ENCODE peak calls at places on chromosomes 1 and 21, in nine cellular contexts. K is HTR-8/SVneo; B is activated CD4-positive, alpha-beta T cell treated with anti-CD3 and anti-CD28 coated beads, Interleukin-2, amount 50 U/mL, for 1 hour; J is HS-5; V is stomach; C is choroid plexus epithelial cell; U is stimulated activated effector memory CD8-positive, alpha-beta T cell treated with anti-CD3 and anti-CD28 coated beads, Interleukin-12 subunit alpha, Interleukin-12 subunit beta, amount 100 ng/mL, for 72 hours; O is NCI-H2029; X is RCC 7860. E is an unnamed sample.

GRCh38 chr1:25620211-25620610 is 3.6 kb downstream of the MAN1C1 start:
- DNase-seq in J (no peak), B (no peak), C (no peak), U (no peak), X (no peak), O (no peak), V (no peak), K (no peak), E (no peak)

GRCh38 chr21:20272791-20273362 is 725.3 kb upstream of the NCAM2 start:
- DNase-seq in U (no peak), O (no peak), X (no peak), B (no peak), J (no peak), C (no peak), K (no peak), V (no peak), E (no peak)

GRCh38 chr1:160755864-160756616 is 17.0 kb downstream of the SLAMF7 start:
- DNase-seq in X (no peak), U (no peak), C (no peak), V (no peak), B (no peak), J (no peak), O (no peak), K (no peak), E (no peak)

GRCh38 chr1:234629026-234629425 is 19.0 kb upstream of the IRF2BP2 start:
- DNase-seq in O (no peak), J (no peak), C (no peak), X (no peak), B (no peak), V (no peak), K (no peak), U (no peak), E (no peak)

GRCh38 chr1:63827411-63828321 is 53.8 kb downstream of the ROR1 start:
- DNase-seq in V (no peak), K (no peak), J (no peak), U (no peak), X (peak), C (peak), O (no peak), B (no peak), E (no peak)

GRCh38 chr1:208244584-208244916 is 366 bp upstream of the PLXNA2 start:
- DNase-seq in X (no peak), C (no peak), J (no peak), K (no peak), B (no peak), U (no peak), O (no peak), V (no peak), E (no peak)

GRCh38 chr1:158149175-158149574 is 31.5 kb upstream of the CD1D start:
- DNase-seq in J (no peak), V (no peak), O (no peak), C (no peak), K (no peak), B (no peak), X (no peak), U (no peak), E (no peak)

GRCh38 chr1:2294033-2294640 is 66.0 kb downstream of the SKI start:
- DNase-seq in V (no peak), J (no peak), B (no peak), U (no peak), K (no peak), O (no peak), X (no peak), C (no peak), E (no peak)

GRCh38 chr1:214511639-214511998 is 39.8 kb downstream of the PTPN14 start:
- DNase-seq in U (no peak), K (no peak), J (no peak), X (no peak), B (no peak), C (no peak), V (no peak), O (no peak), E (no peak)

GRCh38 chr1:204345941-204346678 is 13.6 kb downstream of the PLEKHA6 start:
- DNase-seq in B (no peak), U (no peak), V (no peak), J (no peak), X (peak), K (no peak), C (no peak), O (no peak), E (no peak)

GRCh38 chr1:29406814-29407213 is 170.5 kb downstream of the PTPRU start:
- DNase-seq in J (no peak), K (no peak), B (no peak), X (no peak), C (no peak), O (no peak), U (no peak), V (no peak), E (no peak)

GRCh38 chr1:58983633-58984301 is 199.9 kb upstream of the JUN start:
- DNase-seq in C (no peak), B (no peak), K (no peak), V (no peak), U (no peak), O (no peak), X (no peak), J (no peak), E (no peak)

GRCh38 chr1:30449428-30450147 is 273.8 kb downstream of the MATN1 start:
- DNase-seq in K (no peak), V (no peak), B (no peak), J (no peak), U (no peak), O (no peak), C (no peak), X (no peak), E (no peak)

GRCh38 chr1:18901952-18902522 is 318 bp downstream of the ALDH4A1 start:
- DNase-seq in J (no peak), V (no peak), B (no peak), K (peak), C (no peak), U (no peak), X (no peak), O (no peak), E (no peak)

GRCh38 chr1:226738421-226738994 is 574 bp downstream of the ITPKB start:
- DNase-seq in X (no peak), K (peak), B (peak), U (peak), V (peak), J (peak), O (no peak), C (peak), E (peak)

GRCh38 chr1:186463511-186463910 is 2.6 kb upstream of the PDC start:
- DNase-seq in B (no peak), X (no peak), O (no peak), U (no peak), J (no peak), K (no peak), C (no peak), V (no peak), E (no peak)

GRCh38 chr1:110668523-110668922 is 6.2 kb downstream of the KCNA3 start:
- DNase-seq in O (no peak), C (no peak), K (no peak), V (no peak), J (no peak), U (no peak), B (no peak), X (no peak), E (no peak)

GRCh38 chr1:35443768-35444518 is 113.3 kb downstream of the KIAA0319L start:
- DNase-seq in C (peak), U (no peak), O (no peak), X (no peak), V (no peak), K (no peak), J (no peak), B (no peak), E (no peak)

GRCh38 chr1:234188454-234188792 is 184.8 kb upstream of the COA6 start:
- DNase-seq in O (no peak), K (no peak), B (no peak), C (no peak), J (no peak), X (no peak), U (no peak), V (no peak), E (no peak)

GRCh38 chr1:107459204-107459904 is 318.5 kb downstream of the NTNG1 start:
- DNase-seq in V (no peak), B (no peak), U (no peak), O (no peak), X (no peak), C (no peak), K (no peak), J (no peak), E (no peak)

GRCh38 chr1:39733161-39733560 is 5.5 kb upstream of the PPIE start:
- DNase-seq in K (no peak), B (no peak), O (no peak), C (no peak), V (no peak), J (no peak), U (no peak), X (no peak), E (no peak)

GRCh38 chr1:63407002-63407401 is 39.6 kb downstream of the ALG6 start:
- DNase-seq in O (no peak), J (no peak), X (no peak), U (no peak), B (no peak), K (no peak), V (no peak), C (no peak), E (no peak)

GRCh38 chr1:71054281-71054731 is 6.7 kb upstream of the PTGER3 start:
- DNase-seq in O (no peak), J (no peak), K (no peak), U (no peak), X (no peak), V (no peak), C (no peak), B (no peak), E (peak)

GRCh38 chr21:43848771-43849170 is 16.3 kb upstream of the AGPAT3 start:
- DNase-seq in X (no peak), K (no peak), V (no peak), C (no peak), J (no peak), O (no peak), B (no peak), U (no peak), E (no peak)

GRCh38 chr1:240691521-240692338 is 79.8 kb upstream of the GREM2 start:
- DNase-seq in C (peak), B (peak), U (no peak), J (no peak), V (peak), X (no peak), K (peak), O (no peak), E (peak)

GRCh38 chr1:225517697-225518096 is 89.9 kb upstream of the LBR start:
- DNase-seq in B (no peak), C (no peak), O (no peak), V (no peak), K (no peak), U (no peak), J (no peak), X (no peak), E (no peak)

GRCh38 chr1:41872074-41872473 is 46.6 kb downstream of the HIVEP3 start:
- DNase-seq in K (no peak), O (no peak), V (no peak), U (no peak), B (no peak), J (no peak), X (no peak), C (no peak), E (no peak)

GRCh38 chr1:12245116-12245515 is 15.3 kb downstream of the VPS13D start:
- DNase-seq in O (no peak), B (no peak), U (no peak), V (no peak), J (no peak), C (peak), X (no peak), K (no peak), E (no peak)

GRCh38 chr1:234397732-234398131 is 24.5 kb downstream of the COA6 start:
- DNase-seq in X (no peak), O (no peak), V (no peak), J (no peak), U (no peak), B (no peak), K (no peak), C (no peak), E (no peak)

GRCh38 chr1:186869829-186870228 is 41.1 kb downstream of the PLA2G4A start:
- DNase-seq in O (no peak), C (no peak), J (no peak), X (no peak), K (no peak), B (no peak), U (no peak), V (no peak), E (no peak)

GRCh38 chr1:157314408-157314807 is 176.2 kb upstream of the ETV3 start:
- DNase-seq in U (no peak), K (no peak), X (no peak), B (no peak), V (no peak), J (no peak), O (no peak), C (no peak), E (no peak)

GRCh38 chr1:208270679-208271111 is 26.5 kb upstream of the PLXNA2 start:
- DNase-seq in U (no peak), O (peak), B (no peak), C (no peak), J (no peak), X (no peak), K (no peak), V (no peak), E (no peak)

GRCh38 chr1:163202833-163203451 is at the start of gene RGS5:
- DNase-seq in K (no peak), V (no peak), U (no peak), C (peak), B (no peak), X (no peak), O (no peak), J (no peak), E (peak)

GRCh38 chr1:198662821-198663220 is 24.0 kb downstream of the PTPRC start:
- DNase-seq in B (no peak), J (no peak), V (no peak), C (no peak), K (no peak), U (no peak), O (no peak), X (no peak), E (no peak)

GRCh38 chr1:33918368-33918767 is 54.5 kb downstream of the HMGB4 start:
- DNase-seq in J (peak), K (peak), X (no peak), O (no peak), C (peak), V (no peak), B (no peak), U (no peak), E (no peak)

GRCh38 chr1:87869563-87869962 is 540.9 kb downstream of the LMO4 start:
- DNase-seq in U (no peak), X (peak), O (no peak), B (no peak), K (peak), J (peak), V (no peak), C (peak), E (no peak)

GRCh38 chr1:224589006-224589405 is 27.1 kb upstream of the CNIH3 start:
- DNase-seq in B (no peak), C (peak), J (no peak), U (no peak), V (no peak), K (no peak), X (no peak), O (no peak), E (no peak)

GRCh38 chr1:55305735-55306134 is 90.6 kb upstream of the USP24 start:
- DNase-seq in C (peak), B (no peak), O (no peak), J (peak), X (no peak), K (no peak), V (no peak), U (no peak), E (no peak)

GRCh38 chr1:72037745-72038343 is 244.5 kb downstream of the NEGR1 start:
- DNase-seq in X (no peak), V (peak), J (peak), K (no peak), U (no peak), O (peak), C (peak), B (no peak), E (no peak)

GRCh38 chr1:172777767-172778166 is 118.9 kb downstream of the FASLG start:
- DNase-seq in V (no peak), U (no peak), J (no peak), K (no peak), B (no peak), O (no peak), C (no peak), X (no peak), E (no peak)